ENCODE peak calls at places on chromosomes 4 and X, in four cellular contexts. Q is psoas muscle; S is ovary; F is CD8-positive, alpha-beta T cell. N is an unnamed sample.

GRCh38 chrX:111101580-111101979 is 5.6 kb downstream of the PAK3 start:
- DNase-seq in Q (no peak), S (peak), F (no peak), N (no peak)

GRCh38 chrX:70554081-70554480 is 109.4 kb downstream of the DLG3 start:
- DNase-seq in Q (no peak), S (no peak), F (no peak), N (no peak)

GRCh38 chr4:43132010-43132582 is 239.6 kb downstream of the GRXCR1 start:
- DNase-seq in Q (peak), S (peak), F (no peak), N (no peak)

GRCh38 chrX:63128509-63128908 is 222.6 kb downstream of the SPIN4 start:
- DNase-seq in Q (no peak), S (no peak), F (peak), N (no peak)

GRCh38 chr4:149835280-149835679 is 19.6 kb upstream of the IQCM start:
- DNase-seq in Q (no peak), S (no peak), F (no peak), N (no peak)

GRCh38 chr4:163164591-163164990 is 2.1 kb downstream of the NAF1 start:
- DNase-seq in Q (no peak), S (no peak), F (no peak), N (no peak)

GRCh38 chrX:36908801-36909403 is 99.3 kb upstream of the FAM47C start:
- DNase-seq in Q (no peak), S (no peak), F (no peak), N (no peak)

GRCh38 chr4:66750273-66750672 is 795.0 kb downstream of the CENPC start:
- DNase-seq in Q (no peak), S (no peak), F (no peak), N (no peak)

GRCh38 chr4:59126159-59126558 is 2016.0 kb upstream of the IGFBP7 start:
- DNase-seq in Q (no peak), S (no peak), F (no peak), N (no peak)

GRCh38 chr4:129240816-129241215 is 144.9 kb downstream of the C4orf33 start:
- DNase-seq in Q (no peak), S (no peak), F (no peak), N (no peak)

GRCh38 chrX:78476701-78477100 is 149.3 kb upstream of the CYSLTR1 start:
- DNase-seq in Q (no peak), S (no peak), F (no peak), N (no peak)

GRCh38 chrX:69028761-69029120 is 136.5 kb downstream of the PJA1 start:
- DNase-seq in Q (no peak), S (no peak), F (no peak), N (no peak)

GRCh38 chr4:119212964-119213606 is 572 bp downstream of the USP53 start:
- DNase-seq in Q (peak), S (peak), F (peak), N (peak)
- TF ChIP-seq CTCF in Q (peak), S (no peak), F (no peak), N (no peak)

GRCh38 chr4:17492058-17492741 is 19.7 kb downstream of the QDPR start:
- DNase-seq in Q (no peak), S (no peak), F (no peak), N (no peak)

GRCh38 chr4:17490575-17491059 is 21.3 kb downstream of the QDPR start:
- DNase-seq in Q (no peak), S (no peak), F (no peak), N (no peak)

GRCh38 chr4:17489721-17490120 is 22.2 kb downstream of the QDPR start:
- DNase-seq in Q (no peak), S (no peak), F (no peak), N (no peak)

GRCh38 chr4:17492876-17493275 is 19.0 kb downstream of the QDPR start:
- DNase-seq in Q (no peak), S (no peak), F (no peak), N (no peak)

GRCh38 chr4:17491196-17491595 is 20.7 kb downstream of the QDPR start:
- DNase-seq in Q (no peak), S (no peak), F (no peak), N (no peak)
- H3K4me3 ChIP-seq in Q (no peak), S (no peak), F (no peak), N (no peak)

DNA sequence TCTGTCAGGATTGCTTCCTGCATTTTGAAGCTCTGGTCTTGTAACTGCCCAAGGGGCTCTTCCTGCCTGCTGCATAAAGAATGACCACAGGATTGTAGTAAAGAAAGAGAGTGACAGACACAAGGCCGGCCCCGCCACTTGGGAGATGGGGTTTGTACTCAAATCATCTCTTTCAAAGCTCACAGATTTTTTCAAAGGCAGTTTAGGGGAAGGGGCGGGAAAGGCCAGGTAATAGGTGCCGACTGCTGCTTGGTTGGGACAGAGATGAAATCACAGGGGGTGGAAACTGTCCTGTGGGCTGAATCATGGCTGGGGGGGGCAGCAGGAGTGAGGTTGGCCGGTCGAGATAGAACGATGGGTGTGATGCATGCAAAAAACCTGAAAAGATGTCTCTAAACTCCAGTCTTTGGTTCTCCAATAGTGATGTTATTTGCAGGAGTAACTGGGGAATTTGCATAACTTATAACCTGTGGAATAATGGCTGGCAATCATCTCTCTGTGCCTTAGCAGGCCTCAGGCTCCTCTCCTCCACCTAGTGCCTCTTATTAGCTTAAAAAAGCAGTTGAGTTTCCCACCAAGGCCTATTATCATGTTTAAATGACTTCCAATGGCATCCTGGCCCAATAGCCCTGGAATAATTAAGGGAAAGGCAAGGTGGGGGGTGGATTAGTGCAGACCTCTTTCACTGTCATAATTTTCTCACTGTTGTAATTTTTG is 778.4 kb upstream of the FRG1 start:
- DNase-seq in Q (no peak), S (no peak), F (no peak), N (no peak)
- H3K27ac ChIP-seq in Q (no peak), S (no peak), F (no peak), N (no peak)

GRCh38 chr4:186940476-186940875 is 216.8 kb upstream of the FAT1 start:
- DNase-seq in Q (no peak), S (no peak), F (no peak), N (no peak)

GRCh38 chr4:186946140-186946539 is 222.5 kb upstream of the FAT1 start:
- DNase-seq in Q (no peak), S (no peak), F (no peak), N (no peak)

GRCh38 chr4:186939766-186940165 is 216.1 kb upstream of the FAT1 start:
- DNase-seq in Q (no peak), S (no peak), F (no peak), N (no peak)

GRCh38 chr4:186943607-186943908 is 219.9 kb upstream of the FAT1 start:
- DNase-seq in Q (no peak), S (no peak), F (no peak), N (no peak)

GRCh38 chr4:186942745-186943606 is 219.3 kb upstream of the FAT1 start:
- DNase-seq in Q (no peak), S (peak), F (no peak), N (no peak)
- TF ChIP-seq CTCF in Q (no peak), S (no peak), F (no peak), N (no peak)

GRCh38 chrX:96841325-96841724 is 42.4 kb upstream of the RPA4 start:
- DNase-seq in Q (no peak), S (no peak), F (no peak), N (no peak)

GRCh38 chrX:96834137-96834536 is 49.6 kb upstream of the RPA4 start:
- DNase-seq in Q (no peak), S (no peak), F (no peak), N (no peak)

GRCh38 chrX:96835660-96836289 is 47.9 kb upstream of the RPA4 start:
- DNase-seq in Q (no peak), S (no peak), F (no peak), N (no peak)

GRCh38 chrX:96833333-96833732 is 50.4 kb upstream of the RPA4 start:
- DNase-seq in Q (no peak), S (no peak), F (no peak), N (no peak)

GRCh38 chrX:96837808-96838207 is 45.9 kb upstream of the RPA4 start:
- DNase-seq in Q (no peak), S (no peak), F (no peak), N (no peak)
- H3K4me3 ChIP-seq in Q (no peak), S (no peak), F (no peak), N (no peak)

GRCh38 chr4:25750874-25751273 is 95.2 kb downstream of the SLC34A2 start:
- DNase-seq in Q (no peak), S (no peak), F (no peak), N (no peak)
- H3K27ac ChIP-seq in Q (no peak), S (no peak), F (no peak), N (no peak)

GRCh38 chrX:72297953-72298730 is 7.6 kb downstream of the CITED1 start:
- DNase-seq in Q (no peak), S (no peak), F (no peak), N (no peak)
- TF ChIP-seq CTCF in Q (no peak), S (no peak), F (no peak), N (no peak)

DNA sequence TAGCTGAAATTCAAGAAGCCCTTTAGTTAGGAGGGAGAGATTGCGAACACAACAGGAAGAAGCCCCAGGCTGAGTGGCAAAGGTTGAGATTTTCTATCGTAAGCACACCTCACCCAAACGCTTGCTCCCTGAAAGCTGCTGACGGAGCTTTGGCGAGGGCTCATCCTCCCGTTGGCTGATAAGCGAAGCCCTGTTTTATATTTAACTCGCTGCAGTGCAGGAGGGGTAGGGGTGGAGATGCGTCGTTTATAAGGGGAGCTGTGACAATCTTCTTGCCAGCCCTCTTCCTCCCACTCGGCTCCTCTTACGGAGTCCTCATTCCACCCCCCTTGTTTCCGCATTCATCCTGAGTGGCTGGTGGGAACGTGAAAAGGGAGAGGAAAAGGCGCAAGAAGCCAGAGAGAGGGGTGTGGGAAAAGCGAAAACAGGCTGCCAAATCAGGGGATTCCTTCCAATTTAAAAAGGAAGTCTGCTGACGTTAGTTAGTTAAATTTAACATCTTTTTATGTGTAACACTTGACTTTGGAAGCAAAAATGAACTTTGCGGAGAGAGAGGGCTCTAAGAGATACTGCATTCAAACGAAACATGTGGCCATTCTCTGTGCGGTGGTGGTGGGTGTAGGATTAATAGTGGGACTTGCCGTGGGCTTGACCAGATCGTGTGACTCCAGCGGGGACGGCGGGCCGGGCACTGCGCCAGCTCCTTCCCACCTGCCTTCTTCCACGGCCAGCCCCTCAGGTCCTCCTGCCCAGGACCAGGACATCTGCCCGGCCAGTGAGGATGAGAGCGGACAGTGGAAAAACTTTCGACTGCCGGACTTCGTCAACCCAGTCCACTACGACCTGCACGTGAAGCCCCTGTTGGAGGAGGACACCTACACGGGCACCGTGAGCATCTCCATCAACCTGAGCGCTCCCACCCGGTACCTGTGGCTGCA is at the start of gene ENPEP:
- DNase-seq in Q (peak), S (no peak), F (no peak), N (no peak)
- H3K4me3 ChIP-seq in Q (peak), S (peak), F (no peak), N (peak)

GRCh38 chrX:120378570-120378969 is 16.7 kb downstream of the ATP1B4 start:
- DNase-seq in Q (no peak), S (no peak), F (no peak), N (no peak)
- H3K27ac ChIP-seq in Q (no peak), S (no peak), F (no peak), N (no peak)